ENCODE peak calls at places on chromosomes 1 and 21, in eight cellular contexts. One of them, this sample, is unnamed.
A peak's percentile ranks its signal among the peaks of the same experiment; 100 is the strongest.

GRCh38 chr21:15682182-15682895 is 47.4 kb upstream of the USP25 start:
- DNase-seq in foreskin fibroblast: peak; percentile 86
- DNase-seq in neural progenitor cell: no peak
- DNase-seq in GM23338: no peak
- DNase-seq in PC-3: peak; percentile 80
- DNase-seq in esophagus muscularis mucosa: no peak
- DNase-seq in A549: no peak
- DNase-seq in CD8-positive, alpha-beta T cell: no peak
- DNase-seq in this sample: peak; percentile 34

GRCh38 chr1:145879775-145880174 is 5.9 kb downstream of the ANKRD35 start:
- DNase-seq in foreskin fibroblast: no peak
- DNase-seq in neural progenitor cell: no peak
- DNase-seq in GM23338: peak; percentile 16
- DNase-seq in PC-3: no peak
- DNase-seq in esophagus muscularis mucosa: no peak
- DNase-seq in A549: no peak
- DNase-seq in CD8-positive, alpha-beta T cell: no peak
- DNase-seq in this sample: no peak

GRCh38 chr21:26795866-26796329 is 49.3 kb downstream of the ADAMTS1 start:
- DNase-seq in foreskin fibroblast: peak; percentile 92
- DNase-seq in neural progenitor cell: peak; percentile 14
- DNase-seq in GM23338: no peak
- DNase-seq in PC-3: peak; percentile 84
- DNase-seq in esophagus muscularis mucosa: no peak
- DNase-seq in A549: peak; percentile 4
- DNase-seq in CD8-positive, alpha-beta T cell: no peak
- DNase-seq in this sample: peak; percentile 97

GRCh38 chr1:223479718-223480425 is 86.7 kb downstream of the CCDC185 start:
- DNase-seq in foreskin fibroblast: peak; percentile 3
- DNase-seq in neural progenitor cell: no peak
- DNase-seq in GM23338: peak; percentile 39
- DNase-seq in PC-3: no peak
- DNase-seq in esophagus muscularis mucosa: no peak
- DNase-seq in A549: no peak
- DNase-seq in CD8-positive, alpha-beta T cell: no peak
- DNase-seq in this sample: no peak

GRCh38 chr1:68758666-68759209 is 261.9 kb upstream of the DEPDC1 start:
- DNase-seq in foreskin fibroblast: no peak
- DNase-seq in neural progenitor cell: no peak
- DNase-seq in GM23338: peak; percentile 30
- DNase-seq in PC-3: no peak
- DNase-seq in esophagus muscularis mucosa: no peak
- DNase-seq in A549: no peak
- DNase-seq in CD8-positive, alpha-beta T cell: no peak
- DNase-seq in this sample: no peak

GRCh38 chr1:172600615-172601014 is 58.3 kb upstream of the FASLG start:
- DNase-seq in foreskin fibroblast: no peak
- DNase-seq in neural progenitor cell: no peak
- DNase-seq in GM23338: no peak
- DNase-seq in PC-3: no peak
- DNase-seq in esophagus muscularis mucosa: no peak
- DNase-seq in A549: no peak
- DNase-seq in CD8-positive, alpha-beta T cell: no peak
- DNase-seq in this sample: no peak

GRCh38 chr1:169933999-169934725 is 40.5 kb upstream of the SCYL3 start:
- DNase-seq in foreskin fibroblast: peak; percentile 51
- DNase-seq in neural progenitor cell: no peak
- DNase-seq in GM23338: no peak
- DNase-seq in PC-3: peak; percentile 72
- DNase-seq in esophagus muscularis mucosa: no peak
- DNase-seq in A549: no peak
- DNase-seq in CD8-positive, alpha-beta T cell: no peak
- DNase-seq in this sample: no peak

GRCh38 chr1:237873487-237873927 is 17.2 kb downstream of the ZP4 start:
- DNase-seq in foreskin fibroblast: peak; percentile 0
- DNase-seq in neural progenitor cell: no peak
- DNase-seq in GM23338: peak; percentile 44
- DNase-seq in PC-3: peak; percentile 91
- DNase-seq in esophagus muscularis mucosa: no peak
- DNase-seq in A549: peak; percentile 40
- DNase-seq in CD8-positive, alpha-beta T cell: no peak
- DNase-seq in this sample: no peak

GRCh38 chr1:183588827-183589226 is 1.4 kb downstream of the NCF2 start:
- DNase-seq in foreskin fibroblast: no peak
- DNase-seq in neural progenitor cell: no peak
- DNase-seq in GM23338: no peak
- DNase-seq in PC-3: peak; percentile 35
- DNase-seq in esophagus muscularis mucosa: no peak
- DNase-seq in A549: no peak
- DNase-seq in CD8-positive, alpha-beta T cell: no peak
- DNase-seq in this sample: no peak

GRCh38 chr1:185670187-185670627 is 64.0 kb upstream of the HMCN1 start:
- DNase-seq in foreskin fibroblast: peak; percentile 75
- DNase-seq in neural progenitor cell: peak; percentile 60
- DNase-seq in GM23338: peak; percentile 81
- DNase-seq in PC-3: peak; percentile 54
- DNase-seq in esophagus muscularis mucosa: no peak
- DNase-seq in A549: no peak
- DNase-seq in CD8-positive, alpha-beta T cell: peak; percentile 26
- DNase-seq in this sample: no peak

GRCh38 chr21:43840259-43840658 is 24.8 kb upstream of the AGPAT3 start:
- DNase-seq in foreskin fibroblast: no peak
- DNase-seq in neural progenitor cell: no peak
- DNase-seq in GM23338: no peak
- DNase-seq in PC-3: no peak
- DNase-seq in esophagus muscularis mucosa: no peak
- DNase-seq in A549: no peak
- DNase-seq in CD8-positive, alpha-beta T cell: no peak
- DNase-seq in this sample: no peak

GRCh38 chr1:19615438-19615837 is 28.7 kb upstream of the NBL1 start:
- DNase-seq in foreskin fibroblast: no peak
- DNase-seq in neural progenitor cell: no peak
- DNase-seq in GM23338: no peak
- DNase-seq in PC-3: no peak
- DNase-seq in esophagus muscularis mucosa: no peak
- DNase-seq in A549: no peak
- DNase-seq in CD8-positive, alpha-beta T cell: no peak
- DNase-seq in this sample: no peak

GRCh38 chr21:45378258-45378966 is 26.6 kb upstream of the COL18A1 start:
- DNase-seq in foreskin fibroblast: peak; percentile 82
- DNase-seq in neural progenitor cell: peak; percentile 93
- DNase-seq in GM23338: peak; percentile 80
- DNase-seq in PC-3: peak; percentile 13
- DNase-seq in esophagus muscularis mucosa: no peak
- DNase-seq in A549: no peak
- DNase-seq in CD8-positive, alpha-beta T cell: no peak
- DNase-seq in this sample: no peak

GRCh38 chr1:208977012-208977411 is 606.5 kb upstream of the CAMK1G start:
- DNase-seq in foreskin fibroblast: peak; percentile 58
- DNase-seq in neural progenitor cell: no peak
- DNase-seq in GM23338: no peak
- DNase-seq in PC-3: peak; percentile 88
- DNase-seq in esophagus muscularis mucosa: no peak
- DNase-seq in A549: no peak
- DNase-seq in CD8-positive, alpha-beta T cell: no peak
- DNase-seq in this sample: no peak

GRCh38 chr1:22472596-22472995 is 20.9 kb downstream of the ZBTB40 start:
- DNase-seq in foreskin fibroblast: no peak
- DNase-seq in neural progenitor cell: no peak
- DNase-seq in GM23338: no peak
- DNase-seq in PC-3: no peak
- DNase-seq in esophagus muscularis mucosa: no peak
- DNase-seq in A549: no peak
- DNase-seq in CD8-positive, alpha-beta T cell: no peak
- DNase-seq in this sample: no peak

GRCh38 chr1:177958092-177958491 is 11.8 kb downstream of the SEC16B start:
- DNase-seq in foreskin fibroblast: no peak
- DNase-seq in neural progenitor cell: no peak
- DNase-seq in GM23338: no peak
- DNase-seq in PC-3: no peak
- DNase-seq in esophagus muscularis mucosa: no peak
- DNase-seq in A549: no peak
- DNase-seq in CD8-positive, alpha-beta T cell: no peak
- DNase-seq in this sample: no peak

DNA sequence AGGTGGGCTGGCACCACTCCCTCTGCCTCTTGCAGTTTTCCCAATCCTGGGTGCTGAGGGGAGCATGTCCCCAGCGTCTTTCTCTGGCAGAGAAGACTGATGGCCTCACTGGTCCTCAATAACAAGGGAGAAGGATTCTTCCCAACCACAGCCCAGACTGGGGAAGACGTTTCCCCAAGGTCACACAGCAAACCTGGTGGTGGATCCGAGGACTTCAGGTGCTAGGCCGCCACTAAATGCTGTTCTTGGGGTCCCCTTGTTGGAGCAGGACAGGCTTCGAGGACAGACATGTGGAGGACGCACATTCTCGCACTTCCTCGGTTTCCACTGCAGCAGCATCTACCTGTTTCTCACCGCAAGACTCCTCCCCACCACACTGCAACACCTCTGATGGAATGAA is 30.9 kb upstream of the PAX7 start:
- DNase-seq in foreskin fibroblast: no peak
- DNase-seq in neural progenitor cell: no peak
- DNase-seq in GM23338: peak; percentile 43
- DNase-seq in PC-3: no peak
- DNase-seq in esophagus muscularis mucosa: no peak
- DNase-seq in A549: no peak
- DNase-seq in CD8-positive, alpha-beta T cell: no peak
- DNase-seq in this sample: no peak
- TF ChIP-seq CTCF in foreskin fibroblast: no peak
- TF ChIP-seq CTCF in neural progenitor cell: peak; percentile 21
- TF ChIP-seq CTCF in GM23338: no peak
- TF ChIP-seq CTCF in PC-3: no peak
- TF ChIP-seq CTCF in esophagus muscularis mucosa: no peak
- TF ChIP-seq CTCF in A549: no peak
- TF ChIP-seq CTCF in CD8-positive, alpha-beta T cell: no peak
- TF ChIP-seq CTCF in this sample: no peak

GRCh38 chr1:51620470-51620869 is 3.6 kb downstream of the OSBPL9 start:
- DNase-seq in foreskin fibroblast: no peak
- DNase-seq in neural progenitor cell: no peak
- DNase-seq in GM23338: no peak
- DNase-seq in PC-3: no peak
- DNase-seq in esophagus muscularis mucosa: no peak
- DNase-seq in A549: no peak
- DNase-seq in CD8-positive, alpha-beta T cell: no peak
- DNase-seq in this sample: no peak

GRCh38 chr1:51618715-51619114 is 1.8 kb downstream of the OSBPL9 start:
- DNase-seq in foreskin fibroblast: no peak
- DNase-seq in neural progenitor cell: no peak
- DNase-seq in GM23338: no peak
- DNase-seq in PC-3: no peak
- DNase-seq in esophagus muscularis mucosa: no peak
- DNase-seq in A549: no peak
- DNase-seq in CD8-positive, alpha-beta T cell: no peak
- DNase-seq in this sample: no peak

GRCh38 chr1:51616903-51617708 is at the start of gene OSBPL9:
- DNase-seq in foreskin fibroblast: peak; percentile 94
- DNase-seq in neural progenitor cell: peak; percentile 97
- DNase-seq in GM23338: peak; percentile 95
- DNase-seq in PC-3: peak; percentile 85
- DNase-seq in esophagus muscularis mucosa: peak; percentile 99
- DNase-seq in A549: peak; percentile 70
- DNase-seq in CD8-positive, alpha-beta T cell: peak; percentile 81
- DNase-seq in this sample: no peak

GRCh38 chr1:51615780-51616291 is 1.1 kb upstream of the OSBPL9 start:
- DNase-seq in foreskin fibroblast: no peak
- DNase-seq in neural progenitor cell: no peak
- DNase-seq in GM23338: no peak
- DNase-seq in PC-3: no peak
- DNase-seq in esophagus muscularis mucosa: no peak
- DNase-seq in A549: no peak
- DNase-seq in CD8-positive, alpha-beta T cell: no peak
- DNase-seq in this sample: no peak

DNA sequence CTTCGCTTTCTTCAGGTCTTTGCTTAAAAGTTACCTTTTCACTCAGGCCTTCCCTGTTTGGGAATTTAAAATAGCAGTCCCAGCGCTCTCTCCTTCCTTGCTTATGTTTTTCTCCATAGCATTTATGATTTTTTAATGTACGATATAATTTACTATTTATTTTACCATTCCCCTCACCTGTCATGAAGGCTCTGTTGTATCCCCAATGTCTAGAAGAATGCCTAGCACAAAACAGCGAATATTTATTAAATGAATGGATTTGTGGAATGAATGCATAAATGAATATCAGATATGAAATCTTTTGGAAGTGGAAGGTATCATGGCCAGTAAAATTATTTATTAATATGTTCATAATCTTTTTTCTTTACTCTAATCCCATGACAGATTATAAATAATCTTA is 402 bp upstream of the OSBPL9 start:
- DNase-seq in foreskin fibroblast: no peak
- DNase-seq in neural progenitor cell: no peak
- DNase-seq in GM23338: no peak
- DNase-seq in PC-3: no peak
- DNase-seq in esophagus muscularis mucosa: no peak
- DNase-seq in A549: no peak
- DNase-seq in CD8-positive, alpha-beta T cell: no peak
- DNase-seq in this sample: no peak
- H3K4me3 ChIP-seq in foreskin fibroblast: peak overlapping the region; percentile 90
- H3K4me3 ChIP-seq in neural progenitor cell: peak overlapping the region; percentile 72
- H3K4me3 ChIP-seq in GM23338: peak overlapping the region; percentile 96
- H3K4me3 ChIP-seq in PC-3: peak overlapping the region; percentile 98
- H3K4me3 ChIP-seq in esophagus muscularis mucosa: peak overlapping the region; percentile 81
- H3K4me3 ChIP-seq in A549: peak overlapping the region; percentile 35
- H3K4me3 ChIP-seq in CD8-positive, alpha-beta T cell: peak overlapping the region; percentile 90
- H3K4me3 ChIP-seq in this sample: peak overlapping the region; percentile 33

GRCh38 chr1:173666646-173667045 is 3.0 kb downstream of the ANKRD45 start:
- DNase-seq in foreskin fibroblast: peak; percentile 85
- DNase-seq in neural progenitor cell: no peak
- DNase-seq in GM23338: no peak
- DNase-seq in PC-3: peak; percentile 95
- DNase-seq in esophagus muscularis mucosa: no peak
- DNase-seq in A549: no peak
- DNase-seq in CD8-positive, alpha-beta T cell: no peak
- DNase-seq in this sample: no peak

DNA sequence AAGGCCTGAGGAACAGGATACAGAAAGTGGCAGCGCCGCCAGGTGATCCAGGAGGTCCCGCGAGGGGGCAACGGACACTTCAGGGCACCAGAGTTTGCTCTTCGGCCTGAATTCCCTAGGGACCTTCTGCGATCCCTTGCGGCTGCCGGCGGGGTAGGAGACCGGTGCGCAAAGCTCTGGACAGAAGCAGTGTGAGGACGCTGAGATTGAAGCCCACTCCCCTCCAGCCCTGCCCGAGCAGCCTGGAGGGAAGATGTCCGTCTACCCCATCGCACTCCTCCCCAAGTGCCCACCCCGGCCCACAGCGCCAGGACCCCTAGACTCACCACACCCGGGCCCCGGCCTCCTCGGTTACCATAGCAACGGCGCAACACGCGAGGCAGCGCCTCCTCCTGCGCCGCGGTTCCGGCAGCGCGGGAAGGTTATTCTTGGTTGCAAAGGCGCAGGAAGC is at the start of gene ANKRD45:
- DNase-seq in foreskin fibroblast: peak; percentile 75
- DNase-seq in neural progenitor cell: peak; percentile 83
- DNase-seq in GM23338: peak; percentile 95
- DNase-seq in PC-3: no peak
- DNase-seq in esophagus muscularis mucosa: no peak
- DNase-seq in A549: peak; percentile 43
- DNase-seq in CD8-positive, alpha-beta T cell: no peak
- DNase-seq in this sample: no peak
- TF ChIP-seq CTCF in foreskin fibroblast: no peak
- TF ChIP-seq CTCF in neural progenitor cell: no peak
- TF ChIP-seq CTCF in GM23338: peak; percentile 50
- TF ChIP-seq CTCF in PC-3: no peak
- TF ChIP-seq CTCF in esophagus muscularis mucosa: no peak
- TF ChIP-seq CTCF in A549: peak; percentile 5
- TF ChIP-seq CTCF in CD8-positive, alpha-beta T cell: no peak
- TF ChIP-seq CTCF in this sample: no peak

GRCh38 chr1:153262462-153263157 is 3.1 kb downstream of the LORICRIN start:
- DNase-seq in foreskin fibroblast: no peak
- DNase-seq in neural progenitor cell: no peak
- DNase-seq in GM23338: no peak
- DNase-seq in PC-3: no peak
- DNase-seq in esophagus muscularis mucosa: no peak
- DNase-seq in A549: no peak
- DNase-seq in CD8-positive, alpha-beta T cell: no peak
- DNase-seq in this sample: no peak
- H3K4me3 ChIP-seq in foreskin fibroblast: no peak overlapping the region
- H3K4me3 ChIP-seq in neural progenitor cell: no peak overlapping the region
- H3K4me3 ChIP-seq in GM23338: peak overlapping the region; percentile 63
- H3K4me3 ChIP-seq in PC-3: no peak overlapping the region
- H3K4me3 ChIP-seq in esophagus muscularis mucosa: no peak overlapping the region
- H3K4me3 ChIP-seq in A549: no peak overlapping the region
- H3K4me3 ChIP-seq in CD8-positive, alpha-beta T cell: no peak overlapping the region
- H3K4me3 ChIP-seq in this sample: no peak overlapping the region